ENCODE peak calls at places on chromosomes 4 and X, in six cellular contexts. A is fibroblast of lung; X is adrenal gland; S is K562; J is CD4-positive, alpha-beta T cell; T is A549. M is an unnamed sample. For H3K9me3, the result is how much of the 10 kb centered on the place peaks cover.

GRCh38 chr4:177455591-177455990 is 13.4 kb upstream of the AGA start:
- DNase-seq in A (peak), X (no peak), T (no peak), S (peak), J (no peak), M (peak)

GRCh38 chr4:82706349-82707000 is 92.1 kb downstream of the SCD5 start:
- DNase-seq in T (no peak), A (peak), S (no peak), J (no peak), X (peak), M (no peak)

GRCh38 chr4:89146196-89146595 is 34.9 kb downstream of the TIGD2 start:
- DNase-seq in J (no peak), S (no peak), T (no peak), A (no peak), X (no peak), M (no peak)

GRCh38 chrX:153725039-153725831 is 579 bp downstream of the ABCD1 start:
- DNase-seq in J (no peak), X (peak), A (no peak), T (no peak), S (no peak), M (no peak)

GRCh38 chr4:161817822-161818412 is 345.9 kb downstream of the FSTL5 start:
- DNase-seq in A (no peak), X (no peak), T (no peak), J (no peak), S (peak), M (no peak)

GRCh38 chr4:162782778-162783507 is 383.7 kb downstream of the NAF1 start:
- DNase-seq in X (no peak), T (no peak), A (peak), J (no peak), S (peak), M (no peak)

GRCh38 chr4:174398728-174399127 is 115.0 kb downstream of the CEP44 start:
- DNase-seq in T (peak), J (no peak), S (peak), A (peak), X (no peak), M (no peak)

GRCh38 chr4:83852085-83852451 is 316.2 kb downstream of the GPAT3 start:
- DNase-seq in A (peak), T (peak), X (no peak), J (no peak), S (no peak), M (no peak)

GRCh38 chr4:71141125-71141524 is 147.7 kb downstream of the DCK start:
- DNase-seq in J (no peak), T (no peak), A (no peak), S (no peak), X (no peak), M (no peak)

GRCh38 chr4:151676301-151676700 is 84.5 kb downstream of the GATB start:
- DNase-seq in A (peak), S (no peak), X (peak), T (peak), J (no peak), M (peak)

GRCh38 chr4:118816538-118817177 is 19.3 kb downstream of the SEC24D start:
- DNase-seq in J (no peak), X (no peak), A (peak), T (no peak), S (no peak), M (no peak)

GRCh38 chrX:39907964-39908616 is 189.7 kb downstream of the BCOR start:
- DNase-seq in T (peak), X (peak), A (peak), S (no peak), J (no peak), M (peak)

GRCh38 chrX:143934542-143934941 is 50.7 kb downstream of the UBE2NL start:
- DNase-seq in J (no peak), T (no peak), A (no peak), X (no peak), S (no peak), M (peak)
- H3K9me3 ChIP-seq in J (under half), T (under half), A (under half), X (under half), S (under half), M (under half)

DNA sequence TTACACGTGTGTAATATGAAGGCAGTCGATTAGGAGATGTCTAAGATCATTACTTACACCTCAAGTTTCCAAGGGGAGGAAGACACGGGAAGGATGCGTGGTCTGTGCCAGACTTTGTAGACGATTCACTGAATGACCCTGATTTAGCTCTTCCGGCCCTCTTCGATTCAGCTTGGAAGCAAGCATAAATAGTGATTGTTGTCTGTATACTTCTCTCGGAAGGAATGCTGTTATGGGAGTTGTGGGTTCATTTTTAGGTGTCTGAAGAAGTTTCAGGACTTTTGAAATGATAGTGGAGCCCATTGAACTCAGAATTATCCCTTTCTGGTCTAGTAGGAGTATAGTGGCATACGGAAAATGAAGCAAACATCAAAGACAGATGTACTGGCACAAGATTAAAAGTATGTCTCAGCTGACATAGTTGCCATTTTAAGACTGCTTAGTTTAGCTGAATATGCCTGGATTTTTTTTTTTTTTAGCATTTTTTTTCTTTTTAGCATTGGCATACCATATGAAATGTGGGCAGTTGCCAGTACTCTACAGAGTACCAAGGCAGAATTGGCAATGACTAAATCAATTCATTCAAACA is 1.0 kb upstream of the ANKRD17 start:
- DNase-seq in J (no peak), X (peak), S (peak), A (peak), T (no peak), M (no peak)
- H3K27ac ChIP-seq in J (peak), X (peak), S (peak), A (peak), T (peak), M (peak)

DNA sequence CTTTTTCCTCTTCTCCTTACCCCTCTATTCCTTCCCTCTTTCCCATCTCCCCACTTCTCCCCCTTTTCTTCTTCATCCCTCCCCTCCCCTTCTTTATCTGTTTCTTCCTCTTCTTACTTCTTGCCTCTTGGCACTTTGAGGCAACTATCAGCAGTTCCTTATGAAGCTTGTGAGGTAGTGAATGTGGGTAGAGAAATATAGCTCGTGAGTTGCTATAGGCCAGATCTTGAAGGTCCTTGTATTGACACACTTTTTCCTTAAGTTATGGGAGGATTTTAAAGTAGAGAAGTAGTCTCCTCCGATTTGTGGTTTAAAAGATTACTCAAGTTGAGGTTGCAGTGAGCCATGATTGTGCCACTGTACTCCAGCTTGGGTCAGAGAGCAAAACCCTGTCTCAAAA is 3.4 kb upstream of the RRAGB start:
- DNase-seq in S (no peak), T (no peak), A (no peak), X (no peak), J (no peak), M (no peak)
- H3K9me3 ChIP-seq in S (under half), T (under half), A (under half), X (under half), J (under half), M (under half)

DNA sequence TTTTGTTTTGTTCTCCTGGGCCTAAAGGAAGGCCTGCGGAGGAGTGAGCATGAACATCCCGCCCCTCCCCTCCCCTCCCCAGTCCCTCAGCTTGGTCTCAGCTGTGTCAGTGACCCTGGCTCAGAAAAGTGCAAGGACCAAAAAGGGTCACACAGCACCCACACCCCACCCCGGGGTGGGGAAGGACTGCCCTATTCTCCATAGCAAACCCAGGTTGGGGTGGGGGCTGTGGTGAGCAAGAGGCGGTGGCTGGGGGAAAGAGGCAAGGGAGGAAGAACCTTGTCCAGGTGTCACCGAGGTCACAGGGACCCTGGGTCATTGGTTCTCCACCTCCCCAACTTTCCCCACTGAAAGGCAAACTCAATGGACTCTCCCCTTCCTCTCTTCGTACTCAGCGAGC is 7.6 kb upstream of the MSX1 start:
- DNase-seq in A (no peak), T (no peak), S (no peak), J (no peak), X (no peak), M (no peak)
- H3K27ac ChIP-seq in A (no peak), T (no peak), S (no peak), J (no peak), X (no peak), M (no peak)

DNA sequence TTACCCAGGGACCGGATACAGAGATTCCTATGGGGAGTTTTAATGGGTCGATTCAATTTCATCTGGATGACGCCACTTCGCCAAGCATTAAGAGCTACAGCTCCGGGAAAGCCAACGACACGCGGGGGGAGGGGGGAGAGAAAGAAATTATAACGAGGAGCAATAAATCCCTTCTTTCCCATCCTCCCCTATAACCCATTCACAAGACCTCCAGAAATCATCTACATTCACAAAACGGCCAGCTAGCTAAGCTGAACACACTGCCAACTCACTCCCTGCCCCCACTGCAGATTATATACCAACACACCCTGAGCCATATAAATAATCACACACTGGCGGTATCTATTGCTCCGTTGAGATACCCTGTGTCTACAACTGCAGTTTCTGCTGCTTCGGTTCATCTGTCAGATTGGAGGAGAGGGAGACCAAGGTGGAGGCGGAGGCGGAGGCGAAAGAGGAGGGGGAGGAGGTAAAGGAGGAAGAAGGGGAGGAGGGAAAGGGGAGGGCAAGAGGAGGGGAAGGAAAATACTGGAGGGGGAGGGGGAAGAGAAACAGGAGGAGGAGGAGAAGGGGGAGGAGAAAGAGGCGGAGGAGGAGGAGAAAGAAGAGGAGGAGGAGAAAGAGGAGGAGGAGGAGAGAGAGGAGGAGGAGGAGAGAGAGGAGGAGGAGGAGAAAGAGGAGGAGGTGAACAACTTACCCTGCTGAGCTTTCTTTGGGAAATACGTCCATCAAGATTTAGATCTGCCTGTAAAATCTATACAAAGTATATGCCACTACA is 113.9 kb upstream of the VAMP7 start:
- DNase-seq in X (peak), J (peak), S (peak), A (peak), T (peak), M (no peak)
- H3K9me3 ChIP-seq in X (under half), J (under half), S (under half), A (under half), T (under half), M (under half)

DNA sequence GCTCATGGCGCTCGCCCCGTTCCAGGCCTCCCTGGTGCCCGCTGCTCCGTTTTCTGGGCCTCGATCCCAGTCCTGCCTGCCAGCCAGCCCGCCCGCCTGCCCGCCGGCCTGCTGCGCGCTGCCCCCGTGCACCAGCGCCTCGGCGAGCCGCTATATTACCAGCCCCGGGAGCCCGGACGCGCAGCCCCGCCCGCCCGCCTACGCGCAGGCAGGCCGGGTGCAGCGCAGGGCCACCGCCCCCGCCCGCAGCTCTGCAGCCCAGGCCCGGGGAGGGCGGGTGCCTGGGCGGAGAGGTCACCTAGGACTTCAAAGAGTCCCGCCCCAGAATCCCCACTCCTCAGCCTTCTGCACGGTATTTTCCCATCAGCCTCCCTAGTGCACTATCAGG is at the start of gene MAOB:
- DNase-seq in J (no peak), A (peak), S (peak), X (peak), T (no peak), M (no peak)
- H3K27ac ChIP-seq in J (no peak), A (no peak), S (no peak), X (peak), T (no peak), M (no peak)

GRCh38 chrX:135287266-135287823 is 21.9 kb upstream of the ETDC start:
- DNase-seq in X (no peak), S (no peak), A (no peak), T (peak), J (no peak), M (no peak)
- H3K9me3 ChIP-seq in X (under half), S (under half), A (under half), T (half or more), J (half or more), M (under half)

M was measured in SJCRH30.